ENCODE peak calls at places on chromosomes 3 and 15, in six cellular contexts. R, P, C, M, Q and N are unnamed samples.

GRCh38 chr3:143464850-143465249 is 345.3 kb downstream of the CHST2 start:
- DNase-seq in C (no peak), R (peak; percentile 14), Q (no peak), M (no peak), P (no peak), N (no peak)

GRCh38 chr15:100786901-100787566 is 92.6 kb upstream of the ALDH1A3 start:
- DNase-seq in Q (no peak), C (no peak), R (no peak), M (no peak), P (no peak), N (no peak)

GRCh38 chr3:99666201-99666600 is 27.8 kb downstream of the COL8A1 start:
- DNase-seq in M (no peak), C (peak; percentile 46), Q (no peak), R (no peak), P (peak; percentile 38), N (no peak)

GRCh38 chr3:138406606-138407005 is 27.8 kb upstream of the ESYT3 start:
- DNase-seq in R (no peak), Q (no peak), M (no peak), P (no peak), C (no peak), N (no peak)

GRCh38 chr15:89370120-89371077 is 35.8 kb upstream of the POLG start:
- DNase-seq in Q (no peak), C (no peak), R (no peak), P (no peak), M (no peak), N (no peak)

GRCh38 chr3:139893963-139894637 is 40.9 kb upstream of the CLSTN2 start:
- DNase-seq in M (no peak), R (no peak), Q (no peak), C (peak; percentile 47), P (no peak), N (no peak)

GRCh38 chr3:78580691-78581090 is 1187.1 kb downstream of the ROBO1 start:
- DNase-seq in Q (no peak), R (no peak), P (no peak), C (no peak), M (no peak), N (no peak)

GRCh38 chr3:163983948-163984347 is 1094.3 kb downstream of the SI start:
- DNase-seq in Q (no peak), R (no peak), M (no peak), P (no peak), C (no peak), N (no peak)

GRCh38 chr15:85764649-85765277 is 30.0 kb downstream of the KLHL25 start:
- DNase-seq in C (no peak), R (peak; percentile 25), P (peak; percentile 55), Q (no peak), M (no peak), N (no peak)

GRCh38 chr3:128932516-128933212 is 53.2 kb downstream of the ACAD9 start:
- DNase-seq in P (no peak), Q (no peak), R (no peak), C (no peak), M (no peak), N (no peak)

GRCh38 chr15:39621210-39621609 is 40.3 kb downstream of the THBS1 start:
- DNase-seq in R (no peak), C (no peak), M (no peak), Q (no peak), P (no peak), N (no peak)

GRCh38 chr15:38054488-38054887 is 120.0 kb downstream of the TMCO5A start:
- DNase-seq in Q (no peak), M (no peak), P (peak; percentile 66), C (no peak), R (peak; percentile 81), N (no peak)

GRCh38 chr15:32838820-32839219 is 121.0 kb downstream of the GREM1 start:
- DNase-seq in C (no peak), R (peak; percentile 97), M (peak; percentile 59), Q (no peak), P (no peak), N (no peak)

GRCh38 chr3:178947738-178948137 is 123.9 kb downstream of the ZMAT3 start:
- DNase-seq in P (no peak), Q (no peak), C (no peak), M (no peak), R (no peak), N (no peak)

GRCh38 chr3:53581671-53582070 is 87.3 kb downstream of the CACNA1D start:
- DNase-seq in M (no peak), R (peak; percentile 1), P (peak; percentile 71), C (no peak), Q (no peak), N (no peak)

GRCh38 chr3:197597335-197597734 is 41.6 kb upstream of the BDH1 start:
- DNase-seq in M (no peak), C (no peak), Q (no peak), R (no peak), P (no peak), N (no peak)

GRCh38 chr3:98594630-98594961 is 1.2 kb upstream of the CPOX start:
- DNase-seq in R (no peak), P (no peak), M (no peak), C (no peak), Q (no peak), N (no peak)

GRCh38 chr3:98598492-98598891 is 5.1 kb upstream of the CPOX start:
- DNase-seq in M (no peak), Q (no peak), C (no peak), R (no peak), P (no peak), N (no peak)

GRCh38 chr3:98599647-98600411 is 6.4 kb upstream of the CPOX start:
- DNase-seq in C (no peak), M (no peak), P (no peak), Q (no peak), R (no peak), N (no peak)

GRCh38 chr3:98596087-98596486 is 2.7 kb upstream of the CPOX start:
- DNase-seq in P (no peak), M (no peak), Q (no peak), C (no peak), R (no peak), N (no peak)

GRCh38 chr3:98596902-98597500 is 3.6 kb upstream of the CPOX start:
- DNase-seq in C (no peak), R (peak; percentile 34), M (no peak), P (peak; percentile 20), Q (peak; percentile 18), N (no peak)
- H3K4me3 ChIP-seq in C (no peak overlapping the region), R (no peak overlapping the region), M (no peak overlapping the region), P (no peak overlapping the region), Q (no peak overlapping the region), N (no peak overlapping the region)

DNA sequence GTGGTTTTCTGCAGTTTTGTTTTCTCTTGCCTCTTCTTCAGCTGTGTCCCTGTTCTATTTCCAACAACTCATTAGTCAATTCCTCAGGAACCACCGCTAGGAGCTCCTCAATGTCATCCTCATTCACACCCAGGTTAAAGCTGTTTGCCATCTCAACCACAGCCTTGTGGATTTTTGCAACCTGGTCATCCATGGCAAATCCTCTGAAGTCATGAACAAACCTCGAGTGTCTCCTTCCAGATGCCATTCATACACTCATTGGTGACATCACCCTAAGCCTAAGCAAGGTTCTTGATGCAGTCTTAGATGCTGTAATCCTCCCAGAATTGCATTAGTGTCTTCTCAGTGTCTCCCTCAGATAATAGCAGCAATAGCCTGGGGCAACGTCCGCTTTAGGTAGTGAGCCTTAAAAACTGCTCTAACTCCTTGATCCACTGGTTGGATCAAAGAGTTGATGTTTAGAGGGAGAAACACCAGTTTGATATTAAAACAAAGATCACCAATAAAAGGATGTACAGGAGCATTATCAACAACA is 31.5 kb upstream of the ZNF502 start:
- DNase-seq in R (no peak), M (no peak), C (no peak), Q (no peak), P (no peak), N (no peak)
- H3K4me3 ChIP-seq in R (no peak overlapping the region), M (no peak overlapping the region), C (no peak overlapping the region), Q (no peak overlapping the region), P (no peak overlapping the region), N (no peak overlapping the region)

GRCh38 chr15:68614621-68615035 is 35.8 kb downstream of the CORO2B start:
- DNase-seq in M (no peak), P (no peak), Q (no peak), R (no peak), C (no peak), N (no peak)

GRCh38 chr15:68616397-68616796 is 37.6 kb downstream of the CORO2B start:
- DNase-seq in R (no peak), P (no peak), C (no peak), M (no peak), Q (no peak), N (no peak)

GRCh38 chr15:68615301-68615700 is 36.5 kb downstream of the CORO2B start:
- DNase-seq in Q (no peak), R (no peak), C (no peak), M (no peak), P (no peak), N (no peak)

GRCh38 chr15:68617001-68617400 is 38.2 kb downstream of the CORO2B start:
- DNase-seq in C (no peak), R (peak; percentile 59), Q (no peak), P (no peak), M (no peak), N (no peak)

DNA sequence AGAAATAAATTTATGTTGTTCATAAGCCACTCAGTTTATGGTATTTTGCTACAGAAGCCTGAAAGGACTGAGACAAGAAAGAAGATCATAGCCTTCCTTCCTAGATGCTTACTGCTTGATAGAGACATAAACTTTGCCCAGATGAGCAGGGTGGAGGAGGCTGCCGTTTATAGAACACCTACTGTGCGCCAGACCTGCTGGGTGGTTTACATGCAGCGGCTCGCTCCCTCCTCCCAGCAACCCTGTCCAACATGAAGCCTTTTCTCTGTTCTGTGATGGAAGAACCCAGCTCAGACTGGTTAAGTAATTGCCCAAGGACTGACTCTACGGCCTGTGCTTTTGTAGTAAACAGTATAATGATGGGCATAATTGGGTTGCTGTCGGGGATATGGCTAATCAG is 37.0 kb downstream of the CORO2B start:
- DNase-seq in R (no peak), C (no peak), P (no peak), Q (no peak), M (no peak), N (no peak)
- H3K4me3 ChIP-seq in R (no peak overlapping the region), C (no peak overlapping the region), P (no peak overlapping the region), Q (no peak overlapping the region), M (no peak overlapping the region), N (no peak overlapping the region)

GRCh38 chr15:88104357-88104756 is 152.2 kb downstream of the NTRK3 start:
- DNase-seq in C (no peak), P (no peak), Q (no peak), M (no peak), R (no peak), N (no peak)

GRCh38 chr15:88108991-88109390 is 147.5 kb downstream of the NTRK3 start:
- DNase-seq in M (no peak), R (no peak), P (no peak), C (no peak), Q (no peak), N (no peak)

GRCh38 chr15:88106063-88106462 is 150.5 kb downstream of the NTRK3 start:
- DNase-seq in P (no peak), R (no peak), Q (no peak), C (no peak), M (no peak), N (no peak)
- H3K4me3 ChIP-seq in P (no peak overlapping the region), R (no peak overlapping the region), Q (no peak overlapping the region), C (no peak overlapping the region), M (no peak overlapping the region), N (no peak overlapping the region)